ENCODE peak calls at places on chromosomes 13 and 19, in nine cellular contexts. K is neural progenitor cell; V is glutamatergic neuron; G is breast epithelium; H is brain microvascular endothelial cell; Y is tibial nerve; J is pancreas; M is GM06990; W is activated CD8-positive, alpha-beta T cell treated with anti-CD3 and anti-CD28 coated beads for 36 hours. B is an unnamed sample.

GRCh38 chr13:47800593-47800992 is 200.5 kb downstream of the SUCLA2 start:
- DNase-seq in K (no peak), V (no peak), G (no peak), H (no peak), Y (no peak), J (no peak), M (no peak), W (peak; percentile 6), B (no peak)

GRCh38 chr13:32126298-32126697 is 94.7 kb downstream of the FRY start:
- DNase-seq in K (no peak), V (no peak), G (no peak), H (no peak), Y (no peak), J (no peak), M (no peak), W (no peak), B (no peak)

GRCh38 chr13:68173111-68173510 is 943.0 kb upstream of the PCDH9 start:
- DNase-seq in K (no peak), V (no peak), G (no peak), H (peak; percentile 6), Y (no peak), J (no peak), M (no peak), W (no peak), B (no peak)

GRCh38 chr13:99323488-99323887 is 16.3 kb upstream of the GPR183 start:
- DNase-seq in K (no peak), V (no peak), G (no peak), H (no peak), Y (no peak), J (no peak), M (no peak), W (no peak), B (no peak)

GRCh38 chr13:49810825-49811526 is 18.5 kb upstream of the KPNA3 start:
- DNase-seq in K (no peak), V (no peak), G (no peak), H (peak; percentile 46), Y (no peak), J (no peak), M (no peak), W (no peak), B (peak; percentile 48)

GRCh38 chr13:100589178-100589725 is 663 bp upstream of the GGACT start:
- DNase-seq in K (no peak), V (no peak), G (no peak), H (no peak), Y (no peak), J (no peak), M (no peak), W (no peak), B (no peak)

GRCh38 chr19:39874404-39874803 is 28.2 kb upstream of the FBL start:
- DNase-seq in K (no peak), V (no peak), G (no peak), H (no peak), Y (no peak), J (no peak), M (no peak), W (no peak), B (no peak)

GRCh38 chr13:79385694-79386093 is 20.4 kb downstream of the RBM26 start:
- DNase-seq in K (no peak), V (no peak), G (no peak), H (no peak), Y (no peak), J (no peak), M (peak; percentile 48), W (peak; percentile 70), B (peak; percentile 47)

GRCh38 chr13:21670006-21670882 is 629 bp upstream of the FGF9 start:
- DNase-seq in K (peak; percentile 87), V (peak; percentile 76), G (no peak), H (peak; percentile 13), Y (no peak), J (peak; percentile 46), M (peak; percentile 76), W (peak; percentile 72), B (peak; percentile 81)

GRCh38 chr13:112931028-112931934 is 37.7 kb upstream of the MCF2L start:
- DNase-seq in K (peak; percentile 73), V (peak; percentile 71), G (peak; percentile 69), H (peak; percentile 66), Y (no peak), J (no peak), M (no peak), W (no peak), B (no peak)

GRCh38 chr13:48476674-48477073 is 56.2 kb downstream of the RCBTB2 start:
- DNase-seq in K (no peak), V (no peak), G (no peak), H (no peak), Y (no peak), J (no peak), M (no peak), W (no peak), B (no peak)

GRCh38 chr13:23268441-23268840 is 87.7 kb downstream of the SGCG start:
- DNase-seq in K (no peak), V (no peak), G (no peak), H (no peak), Y (no peak), J (no peak), M (no peak), W (peak; percentile 61), B (peak; percentile 34)

GRCh38 chr13:93244918-93245280 is 18.3 kb downstream of the GPC6 start:
- DNase-seq in K (no peak), V (no peak), G (no peak), H (no peak), Y (no peak), J (no peak), M (no peak), W (no peak), B (no peak)

GRCh38 chr13:93249259-93249917 is 22.8 kb downstream of the GPC6 start:
- DNase-seq in K (no peak), V (no peak), G (no peak), H (peak; percentile 92), Y (no peak), J (no peak), M (no peak), W (no peak), B (no peak)

GRCh38 chr13:93249918-93250306 is 23.3 kb downstream of the GPC6 start:
- DNase-seq in K (no peak), V (no peak), G (no peak), H (no peak), Y (no peak), J (no peak), M (no peak), W (no peak), B (no peak)

GRCh38 chr13:93246069-93246468 is 19.5 kb downstream of the GPC6 start:
- DNase-seq in K (no peak), V (no peak), G (no peak), H (no peak), Y (no peak), J (no peak), M (no peak), W (no peak), B (no peak)

DNA sequence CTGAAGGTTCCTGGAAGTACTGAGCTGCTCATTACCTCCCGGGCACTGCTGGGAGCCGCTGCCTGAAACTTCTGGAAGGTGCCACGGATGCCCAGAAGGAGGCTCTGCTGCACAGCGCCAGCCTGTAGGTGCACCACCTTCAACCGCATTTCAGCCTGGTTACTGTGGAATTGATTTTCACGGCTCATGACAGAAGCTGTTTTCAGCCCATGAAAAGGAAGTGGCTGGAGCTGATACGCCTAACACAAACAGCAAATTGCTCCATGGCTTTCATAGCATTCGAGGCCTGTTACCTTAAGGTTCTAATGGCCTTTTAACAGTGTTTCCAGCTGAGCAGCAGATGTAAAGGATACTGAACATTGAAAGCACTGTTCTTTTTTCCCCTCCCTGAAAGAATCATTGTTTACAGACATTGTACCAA is 22.0 kb downstream of the GPC6 start:
- DNase-seq in K (peak; percentile 73), V (peak; percentile 74), G (no peak), H (peak; percentile 63), Y (no peak), J (peak; percentile 64), M (no peak), W (no peak), B (no peak)
- TF ChIP-seq CTCF in K (peak; percentile 63), V (peak; percentile 28), G (no peak), H (peak; percentile 80), Y (no peak), J (peak; percentile 39), M (no peak), W (no peak), B (no peak)

DNA sequence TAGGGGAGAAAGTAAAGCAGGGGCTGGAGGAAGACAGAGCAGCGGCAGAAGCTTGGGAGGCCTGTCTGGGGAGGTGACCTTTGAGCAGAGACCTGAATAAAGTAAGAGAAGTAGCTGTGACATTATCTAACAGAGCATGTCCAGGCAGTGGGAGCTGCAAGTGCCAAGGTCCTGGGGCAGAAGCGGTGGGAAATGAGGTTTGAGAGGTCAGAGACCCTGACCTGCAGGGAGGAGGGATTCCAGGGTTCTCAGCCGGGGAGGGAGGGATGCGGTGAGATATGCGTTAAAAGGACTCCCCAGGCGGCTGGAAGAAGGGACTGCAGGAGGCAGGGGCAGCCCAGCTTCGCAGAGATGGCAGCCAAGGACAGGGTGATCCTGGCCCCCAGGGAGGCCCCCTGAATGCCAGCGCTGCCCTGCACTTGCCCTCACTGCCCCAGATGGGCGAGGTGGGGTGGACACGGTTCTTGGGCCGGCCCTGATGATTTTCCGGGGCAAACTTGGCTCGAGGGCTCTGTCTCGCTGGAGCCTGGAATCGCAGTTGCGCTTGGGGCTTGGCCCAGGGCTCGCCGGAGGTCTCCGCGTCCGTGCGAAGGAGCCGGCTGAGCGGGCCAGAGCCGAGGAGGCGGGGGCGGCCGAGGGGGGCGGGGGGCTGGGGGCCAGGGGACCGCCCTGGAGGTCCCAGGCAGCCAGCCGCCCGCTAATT is 3.2 kb downstream of the CRLF1 start:
- DNase-seq in K (peak; percentile 75), V (peak; percentile 45), G (no peak), H (no peak), Y (no peak), J (no peak), M (no peak), W (peak; percentile 40), B (peak; percentile 53)
- TF ChIP-seq CTCF in K (peak; percentile 29), V (peak; percentile 31), G (no peak), H (peak; percentile 67), Y (no peak), J (no peak), M (peak; percentile 29), W (peak; percentile 23), B (no peak)

GRCh38 chr19:20278342-20278741 is 111.3 kb downstream of the ZNF486 start:
- DNase-seq in K (peak; percentile 60), V (peak; percentile 33), G (no peak), H (peak; percentile 9), Y (no peak), J (no peak), M (no peak), W (no peak), B (peak; percentile 14)
- TF ChIP-seq CTCF in K (peak; percentile 61), V (peak; percentile 90), G (peak; percentile 46), H (no peak), Y (peak; percentile 71), J (no peak), M (no peak), W (no peak), B (peak; percentile 38)

DNA sequence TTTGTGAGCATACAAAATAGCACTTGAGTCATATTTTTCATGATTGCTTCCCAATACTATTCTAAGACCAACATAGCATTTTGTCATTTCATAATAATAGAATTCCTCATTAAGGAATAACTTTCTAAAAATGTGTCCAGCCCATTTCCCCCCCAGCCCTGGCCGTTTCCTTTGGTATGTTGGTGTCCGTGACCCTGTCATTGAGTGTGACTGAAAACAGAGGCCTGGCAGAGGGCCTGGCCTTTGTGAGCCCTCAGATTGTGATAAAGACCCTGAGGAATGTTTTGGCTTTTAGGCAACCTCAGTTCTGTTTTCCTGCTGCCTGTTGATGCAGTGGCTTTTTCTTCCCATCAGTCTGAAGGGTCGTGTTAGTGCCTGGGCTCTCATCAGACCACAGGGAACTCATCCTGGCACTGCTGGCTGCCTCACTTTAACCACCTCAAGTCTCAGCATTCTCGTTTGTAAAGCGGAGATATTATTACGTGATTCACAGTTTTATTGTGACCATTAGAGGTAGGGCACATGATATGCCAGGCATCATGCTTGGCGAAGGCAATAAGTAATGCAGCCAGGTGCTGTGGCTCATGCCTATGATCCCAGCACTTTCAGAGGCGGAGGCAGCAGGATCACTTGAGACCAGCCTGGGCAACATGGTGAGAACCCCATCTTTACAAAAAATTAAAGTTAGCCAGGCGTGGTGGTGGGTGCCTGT is 13.8 kb downstream of the SPINT2 start:
- DNase-seq in K (no peak), V (no peak), G (no peak), H (no peak), Y (no peak), J (no peak), M (no peak), W (no peak), B (no peak)
- TF ChIP-seq CTCF in K (no peak), V (no peak), G (no peak), H (no peak), Y (no peak), J (no peak), M (no peak), W (no peak), B (no peak)

B was measured in GM13976.